ENCODE peak calls at places on chromosomes 3 and 15, in six cellular contexts. One of them, this sample, is unnamed.

GRCh38 chr15:77589839-77590238 is 42.9 kb downstream of the LINGO1 start:
- DNase-seq in colonic mucosa: no peak
- DNase-seq in astrocyte of the spinal cord: no peak
- DNase-seq in lower lobe of right lung: no peak
- DNase-seq in fibroblast of pulmonary artery: no peak
- DNase-seq in BJ: no peak
- DNase-seq in this sample: no peak

GRCh38 chr3:178406206-178406605 is 130.0 kb upstream of the KCNMB2 start:
- DNase-seq in colonic mucosa: no peak
- DNase-seq in lower lobe of right lung: no peak
- DNase-seq in fibroblast of pulmonary artery: peak
- DNase-seq in BJ: peak
- DNase-seq in astrocyte of the spinal cord: peak
- DNase-seq in this sample: peak

GRCh38 chr15:83209333-83209732 is 1.7 kb upstream of the HDGFL3 start:
- DNase-seq in fibroblast of pulmonary artery: no peak
- DNase-seq in BJ: no peak
- DNase-seq in lower lobe of right lung: no peak
- DNase-seq in astrocyte of the spinal cord: no peak
- DNase-seq in colonic mucosa: no peak
- DNase-seq in this sample: no peak

GRCh38 chr3:128763967-128764366 is 38.0 kb downstream of the RAB7A start:
- DNase-seq in BJ: no peak
- DNase-seq in astrocyte of the spinal cord: no peak
- DNase-seq in lower lobe of right lung: no peak
- DNase-seq in fibroblast of pulmonary artery: no peak
- DNase-seq in colonic mucosa: no peak
- DNase-seq in this sample: no peak

GRCh38 chr15:20358066-20358780 is 183.4 kb downstream of the GOLGA6L6 start:
- DNase-seq in fibroblast of pulmonary artery: no peak
- DNase-seq in lower lobe of right lung: peak
- DNase-seq in colonic mucosa: no peak
- DNase-seq in BJ: no peak
- DNase-seq in astrocyte of the spinal cord: no peak
- DNase-seq in this sample: no peak

GRCh38 chr3:184666422-184666821 is 45.4 kb downstream of the MAGEF1 start:
- DNase-seq in fibroblast of pulmonary artery: no peak
- DNase-seq in astrocyte of the spinal cord: no peak
- DNase-seq in colonic mucosa: no peak
- DNase-seq in BJ: no peak
- DNase-seq in lower lobe of right lung: no peak
- DNase-seq in this sample: no peak

GRCh38 chr3:115279939-115280338 is 132.9 kb upstream of the ZBTB20 start:
- DNase-seq in colonic mucosa: no peak
- DNase-seq in fibroblast of pulmonary artery: peak
- DNase-seq in lower lobe of right lung: no peak
- DNase-seq in astrocyte of the spinal cord: no peak
- DNase-seq in BJ: peak
- DNase-seq in this sample: peak

GRCh38 chr3:38556640-38557358 is 60.7 kb downstream of the EXOG start:
- DNase-seq in astrocyte of the spinal cord: no peak
- DNase-seq in lower lobe of right lung: peak
- DNase-seq in fibroblast of pulmonary artery: no peak
- DNase-seq in BJ: no peak
- DNase-seq in colonic mucosa: no peak
- DNase-seq in this sample: no peak

GRCh38 chr3:73298243-73299183 is 237.1 kb downstream of the EBLN2 start:
- DNase-seq in colonic mucosa: no peak
- DNase-seq in fibroblast of pulmonary artery: no peak
- DNase-seq in lower lobe of right lung: no peak
- DNase-seq in astrocyte of the spinal cord: no peak
- DNase-seq in BJ: no peak
- DNase-seq in this sample: no peak

GRCh38 chr3:70992131-70992530 is 591.4 kb downstream of the FOXP1 start:
- DNase-seq in colonic mucosa: no peak
- DNase-seq in astrocyte of the spinal cord: no peak
- DNase-seq in fibroblast of pulmonary artery: no peak
- DNase-seq in BJ: no peak
- DNase-seq in lower lobe of right lung: no peak
- DNase-seq in this sample: no peak

GRCh38 chr15:98611031-98611430 is 37.3 kb upstream of the IGF1R start:
- DNase-seq in astrocyte of the spinal cord: no peak
- DNase-seq in lower lobe of right lung: no peak
- DNase-seq in colonic mucosa: no peak
- DNase-seq in fibroblast of pulmonary artery: no peak
- DNase-seq in BJ: no peak
- DNase-seq in this sample: no peak
- TF ChIP-seq CTCF in astrocyte of the spinal cord: no peak
- TF ChIP-seq CTCF in lower lobe of right lung: no peak
- TF ChIP-seq CTCF in colonic mucosa: no peak
- TF ChIP-seq CTCF in fibroblast of pulmonary artery: no peak
- TF ChIP-seq CTCF in BJ: no peak
- TF ChIP-seq CTCF in this sample: no peak

GRCh38 chr15:94232107-94232506 is 746 bp downstream of the MCTP2 start:
- DNase-seq in lower lobe of right lung: no peak
- DNase-seq in astrocyte of the spinal cord: no peak
- DNase-seq in BJ: no peak
- DNase-seq in fibroblast of pulmonary artery: no peak
- DNase-seq in colonic mucosa: no peak
- DNase-seq in this sample: no peak
- H3K4me3 ChIP-seq in lower lobe of right lung: peak
- H3K4me3 ChIP-seq in astrocyte of the spinal cord: peak
- H3K4me3 ChIP-seq in BJ: peak
- H3K4me3 ChIP-seq in fibroblast of pulmonary artery: peak
- H3K4me3 ChIP-seq in colonic mucosa: peak
- H3K4me3 ChIP-seq in this sample: no peak

DNA sequence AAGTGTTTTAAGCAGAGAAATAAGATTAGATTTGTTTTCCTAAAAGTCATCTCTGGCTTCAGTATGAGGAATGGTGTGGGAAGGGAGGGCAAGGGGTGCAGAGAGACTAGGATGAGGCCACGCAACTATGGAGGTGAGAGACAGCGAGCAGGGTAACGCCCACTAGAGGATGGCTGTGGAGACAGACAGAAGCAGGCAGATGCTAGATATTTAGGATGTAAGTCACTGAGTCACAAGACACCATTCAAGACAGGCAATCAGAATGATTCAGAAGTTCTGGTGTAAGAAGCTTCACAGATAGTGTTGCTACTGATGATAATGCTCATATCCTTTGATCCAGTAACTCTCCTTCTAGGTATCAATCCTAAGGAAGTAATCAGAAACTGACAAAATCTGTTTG is 19.1 kb downstream of the HSPBAP1 start:
- DNase-seq in astrocyte of the spinal cord: no peak
- DNase-seq in colonic mucosa: no peak
- DNase-seq in fibroblast of pulmonary artery: peak
- DNase-seq in lower lobe of right lung: no peak
- DNase-seq in BJ: no peak
- DNase-seq in this sample: peak
- TF ChIP-seq CTCF in astrocyte of the spinal cord: no peak
- TF ChIP-seq CTCF in colonic mucosa: no peak
- TF ChIP-seq CTCF in fibroblast of pulmonary artery: no peak
- TF ChIP-seq CTCF in lower lobe of right lung: no peak
- TF ChIP-seq CTCF in BJ: no peak
- TF ChIP-seq CTCF in this sample: peak

DNA sequence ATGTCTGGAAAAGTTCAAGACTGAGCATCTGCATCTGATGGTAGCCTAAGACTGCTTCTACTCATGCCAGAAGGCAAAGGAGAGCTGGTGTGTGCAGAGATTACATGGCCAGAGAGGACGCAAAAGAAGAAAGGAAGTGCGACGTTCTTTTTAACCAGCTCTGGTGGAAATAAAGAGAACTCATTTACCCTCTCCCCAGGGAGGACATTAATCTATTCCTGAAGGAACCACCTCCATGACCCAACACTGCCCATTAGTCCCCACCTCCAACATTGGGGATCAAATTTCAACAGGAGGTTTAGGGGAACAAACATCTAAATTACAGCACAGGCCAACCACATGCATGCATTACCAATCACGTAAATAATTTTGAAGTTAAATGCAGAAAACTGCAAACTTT is 1.5 kb upstream of the NCK1 start:
- DNase-seq in colonic mucosa: no peak
- DNase-seq in astrocyte of the spinal cord: peak
- DNase-seq in fibroblast of pulmonary artery: no peak
- DNase-seq in BJ: no peak
- DNase-seq in lower lobe of right lung: no peak
- DNase-seq in this sample: peak
- H3K4me3 ChIP-seq in colonic mucosa: peak
- H3K4me3 ChIP-seq in astrocyte of the spinal cord: peak
- H3K4me3 ChIP-seq in fibroblast of pulmonary artery: peak
- H3K4me3 ChIP-seq in BJ: peak
- H3K4me3 ChIP-seq in lower lobe of right lung: peak
- H3K4me3 ChIP-seq in this sample: no peak

DNA sequence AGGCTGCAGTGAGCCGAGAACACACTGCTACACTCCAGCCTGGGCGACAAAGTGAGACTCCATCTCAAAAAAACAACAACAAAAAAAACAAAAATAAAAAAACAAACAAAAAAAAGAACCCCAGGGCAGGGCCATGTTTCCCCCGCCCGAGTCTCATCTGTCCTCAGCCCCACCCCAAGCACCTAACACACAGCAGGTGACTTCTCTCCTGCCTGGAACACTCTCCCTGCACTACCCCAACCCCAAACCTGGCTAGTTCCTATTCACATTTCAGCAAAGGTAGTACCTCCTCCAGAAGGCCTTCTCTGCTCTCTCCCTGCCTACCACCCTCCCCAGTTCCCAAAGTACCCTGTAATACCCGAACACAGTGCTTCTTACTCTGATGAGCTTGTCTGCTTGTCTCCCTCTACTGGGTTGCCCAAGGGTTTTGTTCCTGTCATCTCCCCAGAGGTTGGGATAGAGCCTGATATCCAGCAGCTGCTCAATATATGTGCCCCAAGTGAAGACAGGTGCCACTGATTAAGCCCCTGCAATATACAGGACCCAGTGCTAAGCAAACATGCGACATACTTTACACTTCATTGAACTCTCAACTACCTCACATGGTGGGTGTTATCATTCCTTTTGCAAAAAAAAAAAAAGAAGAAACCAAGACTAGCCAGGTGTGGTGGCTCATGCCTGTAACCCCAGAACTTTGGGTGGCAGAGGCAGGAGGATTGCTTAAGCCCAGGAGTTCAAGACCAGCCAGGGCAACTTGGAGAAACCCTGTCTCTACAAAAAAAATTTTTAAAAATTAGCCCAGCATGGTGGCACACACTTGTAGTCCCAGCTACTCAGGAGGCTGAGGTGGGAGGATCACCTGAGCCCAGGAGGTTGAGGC is 103.6 kb downstream of the DAPK2 start:
- DNase-seq in BJ: no peak
- DNase-seq in fibroblast of pulmonary artery: no peak
- DNase-seq in colonic mucosa: peak
- DNase-seq in astrocyte of the spinal cord: no peak
- DNase-seq in lower lobe of right lung: no peak
- DNase-seq in this sample: no peak
- TF ChIP-seq CTCF in BJ: no peak
- TF ChIP-seq CTCF in fibroblast of pulmonary artery: no peak
- TF ChIP-seq CTCF in colonic mucosa: no peak
- TF ChIP-seq CTCF in astrocyte of the spinal cord: no peak
- TF ChIP-seq CTCF in lower lobe of right lung: no peak
- TF ChIP-seq CTCF in this sample: no peak